ENCODE peak calls at places on chromosome 5, in four cellular contexts. Y is coronary artery, E is A549, S is breast epithelium. Q is an unnamed sample.

GRCh38 chr5:160938532-160938931 is 86.5 kb upstream of the ATP10B start:
- DNase-seq in Y (no peak), E (peak; percentile 19), S (peak; percentile 21), Q (no peak)

GRCh38 chr5:83126501-83126900 is 49.2 kb downstream of the XRCC4 start:
- DNase-seq in S (no peak), E (no peak), Y (no peak), Q (no peak)

GRCh38 chr5:82426419-82427154 is 148.4 kb upstream of the RPS23 start:
- DNase-seq in S (no peak), E (no peak), Y (no peak), Q (peak; percentile 52)

GRCh38 chr5:103804714-103805113 is 242.1 kb upstream of the NUDT12 start:
- DNase-seq in Y (no peak), S (no peak), E (no peak), Q (no peak)

GRCh38 chr5:147743686-147744332 is 38.7 kb downstream of the JAKMIP2 start:
- DNase-seq in Y (no peak), E (no peak), S (no peak), Q (no peak)

GRCh38 chr5:58924306-58924705 is 341.4 kb downstream of the RAB3C start:
- DNase-seq in Y (no peak), S (no peak), E (peak; percentile 48), Q (no peak)

GRCh38 chr5:58490397-58491072 is 700 bp upstream of the GAPT start:
- DNase-seq in Y (no peak), S (no peak), E (no peak), Q (no peak)

GRCh38 chr5:34719029-34719428 is 62.9 kb downstream of the RAI14 start:
- DNase-seq in Y (no peak), E (no peak), S (no peak), Q (no peak)

GRCh38 chr5:135332519-135333150 is 66.4 kb downstream of the MACROH2A1 start:
- DNase-seq in S (no peak), E (peak; percentile 68), Y (no peak), Q (no peak)

GRCh38 chr5:10111575-10111974 is 138.1 kb downstream of the ATPSCKMT start:
- DNase-seq in Y (no peak), S (no peak), E (peak; percentile 35), Q (no peak)

GRCh38 chr5:41925555-41925946 is 470 bp downstream of the FBXO4 start:
- DNase-seq in S (peak; percentile 24), E (peak; percentile 36), Y (peak; percentile 76), Q (no peak)

GRCh38 chr5:56829137-56829536 is 13.8 kb downstream of the MAP3K1 start:
- DNase-seq in E (no peak), S (no peak), Y (no peak), Q (no peak)

GRCh38 chr5:116764941-116765340 is 190.3 kb upstream of the SEMA6A start:
- DNase-seq in S (no peak), E (no peak), Y (no peak), Q (no peak)

GRCh38 chr5:169980418-169981053 is at the start of gene INSYN2B:
- DNase-seq in E (peak; percentile 86), S (peak; percentile 81), Y (peak; percentile 74), Q (peak; percentile 41)

GRCh38 chr5:180809403-180810209 is 7.0 kb upstream of the MGAT1 start:
- DNase-seq in S (peak; percentile 90), E (peak; percentile 94), Y (peak; percentile 93), Q (peak; percentile 92)

GRCh38 chr5:7850533-7851239 is at the start of gene CFAP90:
- DNase-seq in S (no peak), E (peak; percentile 43), Y (no peak), Q (no peak)

GRCh38 chr5:76608833-76609232 is 14.4 kb downstream of the F2RL2 start:
- DNase-seq in S (no peak), E (peak; percentile 49), Y (no peak), Q (no peak)
- H3K27ac ChIP-seq in S (no peak overlapping the region), E (no peak overlapping the region), Y (no peak overlapping the region), Q (no peak overlapping the region)

GRCh38 chr5:157370967-157371366 is 89.0 kb upstream of the NIPAL4 start:
- DNase-seq in S (no peak), Y (no peak), E (no peak), Q (no peak)

GRCh38 chr5:157365732-157366131 is 94.3 kb upstream of the NIPAL4 start:
- DNase-seq in Y (no peak), S (no peak), E (no peak), Q (no peak)

GRCh38 chr5:157369507-157369906 is 90.5 kb upstream of the NIPAL4 start:
- DNase-seq in Y (no peak), S (no peak), E (no peak), Q (no peak)

GRCh38 chr5:157362982-157363381 is 97.0 kb upstream of the NIPAL4 start:
- DNase-seq in Y (no peak), S (no peak), E (no peak), Q (no peak)

DNA sequence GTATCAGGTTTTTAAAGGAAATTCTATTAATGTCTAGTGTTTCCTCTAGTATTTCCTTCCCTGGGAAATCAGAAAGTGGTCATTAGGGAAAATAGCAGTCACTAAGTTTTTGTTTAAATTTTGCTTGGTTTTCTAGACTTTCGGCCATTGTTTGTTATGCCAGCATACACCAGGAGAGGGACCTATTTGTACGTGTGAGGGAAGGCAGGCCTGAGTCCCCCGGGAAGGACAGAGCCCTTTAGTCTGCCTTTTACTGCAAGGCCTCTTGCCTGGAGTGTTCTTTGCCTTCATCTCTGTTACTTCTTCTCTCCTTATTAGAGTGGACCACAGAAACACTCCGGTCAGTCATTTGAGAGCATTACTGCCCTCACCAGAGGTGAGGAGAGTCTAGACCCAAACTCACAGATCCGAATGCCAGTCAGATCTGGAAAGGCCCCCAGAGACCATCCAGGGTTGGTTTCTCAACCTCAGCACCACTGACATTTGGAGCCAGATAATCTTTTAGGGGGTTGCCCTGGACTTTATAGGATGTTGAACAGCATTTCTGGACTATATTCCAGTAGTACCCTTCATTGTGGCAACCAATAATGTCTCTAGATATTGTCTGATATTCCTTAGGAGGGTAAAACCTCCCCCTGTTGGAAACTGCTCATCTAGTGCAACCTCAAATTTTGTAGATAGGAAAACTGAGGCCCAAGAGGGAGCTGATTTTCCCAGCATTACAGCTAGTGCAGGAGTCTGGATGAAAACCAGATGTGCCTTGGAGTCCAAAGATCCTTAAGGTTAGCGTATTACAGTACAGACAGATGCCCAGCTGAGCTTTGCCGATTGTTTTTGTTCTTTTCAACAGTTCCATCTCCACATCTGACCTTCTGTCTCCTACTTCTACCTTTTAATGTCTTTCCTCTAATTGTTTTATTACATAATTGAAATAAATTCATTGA is 93.0 kb upstream of the NIPAL4 start:
- DNase-seq in E (peak; percentile 74), S (no peak), Y (no peak), Q (no peak)
- TF ChIP-seq CTCF in E (peak; percentile 59), S (no peak), Y (no peak), Q (peak; percentile 76)

GRCh38 chr5:132294728-132295504 is 722 bp downstream of the SLC22A4 start:
- DNase-seq in E (peak; percentile 79), Y (peak; percentile 83), S (peak; percentile 61), Q (peak; percentile 83)
- H3K27ac ChIP-seq in E (peak overlapping the region; percentile 99), Y (peak overlapping the region; percentile 97), S (peak overlapping the region; percentile 100), Q (peak overlapping the region; percentile 94)

GRCh38 chr5:88602584-88602983 is 280.4 kb downstream of the MEF2C start:
- DNase-seq in S (no peak), Y (no peak), E (peak; percentile 44), Q (no peak)
- TF ChIP-seq CTCF in S (no peak), Y (no peak), E (peak; percentile 42), Q (no peak)

DNA sequence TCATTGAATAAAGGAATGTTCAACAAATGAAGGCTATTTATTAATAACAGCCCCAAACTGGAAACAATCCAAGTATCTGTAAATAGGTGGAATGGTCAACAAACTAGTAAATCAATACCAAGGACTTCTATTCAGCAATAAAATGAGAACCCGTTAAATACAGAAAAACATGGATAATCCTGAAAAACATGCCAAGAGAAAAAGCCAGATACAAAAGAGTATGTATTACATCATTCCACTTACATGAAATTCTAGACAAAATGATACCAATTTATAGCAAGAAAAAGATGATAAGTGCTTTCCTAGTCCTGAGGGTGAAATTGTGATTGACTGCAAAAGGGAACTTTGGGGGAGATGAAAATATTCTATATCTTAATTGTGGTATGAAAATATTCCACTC is 3.1 kb downstream of the PJA2 start:
- DNase-seq in Y (no peak), E (no peak), S (no peak), Q (no peak)
- H3K27ac ChIP-seq in Y (no peak overlapping the region), E (no peak overlapping the region), S (peak overlapping the region; percentile 48), Q (peak overlapping the region; percentile 97)

GRCh38 chr5:178793156-178793555 is 62.7 kb upstream of the ZNF354A start:
- DNase-seq in Y (no peak), E (peak; percentile 28), S (peak; percentile 19), Q (peak; percentile 17)
- TF ChIP-seq CTCF in Y (no peak), E (no peak), S (peak; percentile 23), Q (peak; percentile 12)

GRCh38 chr5:151738125-151738848 is 20.1 kb downstream of the ATOX1 start:
- DNase-seq in Y (no peak), S (no peak), E (no peak), Q (no peak)
- H3K27ac ChIP-seq in Y (peak overlapping the region; percentile 45), S (no peak overlapping the region), E (peak overlapping the region; percentile 92), Q (peak overlapping the region; percentile 26)

GRCh38 chr5:39670391-39670790 is 245.6 kb upstream of the DAB2 start:
- DNase-seq in E (no peak), Y (no peak), S (no peak), Q (no peak)

GRCh38 chr5:39668980-39669379 is 244.2 kb upstream of the DAB2 start:
- DNase-seq in S (no peak), Y (no peak), E (peak; percentile 6), Q (no peak)

GRCh38 chr5:39674209-39675082 is 249.7 kb upstream of the DAB2 start:
- DNase-seq in S (no peak), Y (no peak), E (no peak), Q (no peak)

GRCh38 chr5:39671421-39672110 is 246.8 kb upstream of the DAB2 start:
- DNase-seq in S (no peak), E (no peak), Y (no peak), Q (no peak)

DNA sequence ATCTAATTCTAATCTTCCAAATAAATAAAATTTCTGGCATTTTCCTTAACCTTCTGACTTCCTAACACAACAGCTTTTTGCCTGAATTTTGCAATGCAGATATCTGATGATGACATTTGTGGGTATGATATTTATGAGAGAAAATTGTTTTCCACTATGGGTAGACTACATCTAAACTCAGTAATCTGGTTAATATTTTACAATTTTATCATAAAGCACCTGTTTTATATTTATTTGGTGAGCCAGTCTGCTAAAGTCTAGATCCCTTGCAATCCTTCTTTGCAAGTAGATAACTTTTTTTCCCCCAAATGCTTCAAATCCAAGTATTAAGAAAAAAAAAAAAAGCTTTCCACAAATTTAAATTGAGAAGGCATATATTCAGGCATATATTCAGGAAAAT is 246.2 kb upstream of the DAB2 start:
- DNase-seq in Y (no peak), E (no peak), S (no peak), Q (no peak)
- TF ChIP-seq CTCF in Y (no peak), E (no peak), S (no peak), Q (no peak)

GRCh38 chr5:14569948-14570691 is 11.5 kb upstream of the OTULINL start:
- DNase-seq in Y (no peak), S (no peak), E (peak; percentile 77), Q (no peak)
- H3K27ac ChIP-seq in Y (no peak overlapping the region), S (no peak overlapping the region), E (peak overlapping the region; percentile 1), Q (no peak overlapping the region)

DNA sequence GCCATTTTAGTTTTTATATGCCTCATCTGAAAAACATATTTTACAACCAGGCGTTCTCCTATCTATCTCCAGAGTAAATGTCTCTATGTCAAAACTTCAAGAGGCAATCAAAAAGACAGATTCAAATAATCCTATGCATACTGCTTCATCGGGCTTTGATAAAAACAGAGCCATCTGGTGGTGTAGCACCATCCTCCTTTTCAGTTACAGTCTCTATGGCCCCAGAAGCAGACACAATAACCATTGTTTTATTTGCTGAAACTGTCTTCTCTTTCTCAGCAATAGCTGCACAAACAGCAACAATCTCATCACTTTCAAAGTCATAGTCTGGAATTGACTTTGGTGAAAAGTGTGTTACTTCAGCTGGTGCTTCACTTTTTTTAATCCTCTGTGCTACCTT is 36.3 kb downstream of the PTGER4 start:
- DNase-seq in E (peak; percentile 28), S (no peak), Y (no peak), Q (no peak)
- TF ChIP-seq CTCF in E (peak; percentile 33), S (no peak), Y (no peak), Q (no peak)